ENCODE peak calls at places on chromosome 19, in four cellular contexts. G, L, B and Y are unnamed samples.
A peak's percentile ranks its signal among the peaks of the same experiment; 100 is the strongest.

GRCh38 chr19:41545547-41545946 is 30.4 kb upstream of the CEACAM21 start:
- DNase-seq in L (no peak), G (no peak), B (no peak), Y (no peak)

GRCh38 chr19:16325671-16326400 is 1.2 kb downstream of the KLF2 start:
- DNase-seq in G (no peak), B (no peak), L (no peak), Y (peak; percentile 79)

GRCh38 chr19:7349961-7350711 is 1.4 kb downstream of the ARHGEF18 start:
- DNase-seq in L (no peak), G (no peak), B (no peak), Y (no peak)

GRCh38 chr19:44643605-44644390 is at the start of gene PVR:
- DNase-seq in B (peak; percentile 50), L (no peak), G (peak; percentile 58), Y (peak; percentile 61)

GRCh38 chr19:29285878-29286277 is 72.9 kb upstream of the UQCRFS1 start:
- DNase-seq in G (peak; percentile 16), L (no peak), B (no peak), Y (peak; percentile 71)

GRCh38 chr19:4676955-4677731 is 7.0 kb upstream of the MYDGF start:
- DNase-seq in L (no peak), G (peak; percentile 89), B (peak; percentile 69), Y (peak; percentile 87)

GRCh38 chr19:28045621-28046020 is 1167.3 kb downstream of the UQCRFS1 start:
- DNase-seq in G (no peak), L (no peak), B (no peak), Y (no peak)

GRCh38 chr19:3250675-3251074 is 26.2 kb downstream of the CELF5 start:
- DNase-seq in B (peak; percentile 13), G (peak; percentile 64), L (no peak), Y (peak; percentile 45)

GRCh38 chr19:52211203-52211602 is 21.4 kb downstream of the PPP2R1A start:
- DNase-seq in L (no peak), B (no peak), G (no peak), Y (no peak)

GRCh38 chr19:3679581-3679980 is 20.7 kb downstream of the PIP5K1C start:
- DNase-seq in G (no peak), B (no peak), L (no peak), Y (no peak)

GRCh38 chr19:58362272-58362994 is at the start of gene ZNF497:
- DNase-seq in B (peak; percentile 91), G (peak; percentile 98), L (peak; percentile 86), Y (peak; percentile 98)

GRCh38 chr19:2089001-2089711 is 7.0 kb downstream of the MOB3A start:
- DNase-seq in B (no peak), G (no peak), L (peak; percentile 78), Y (no peak)

GRCh38 chr19:35585844-35586243 is at the start of gene PMIS2:
- DNase-seq in B (no peak), G (peak; percentile 75), L (no peak), Y (peak; percentile 75)

GRCh38 chr19:57615346-57615745 is 1.3 kb downstream of the ZNF134 start:
- DNase-seq in L (no peak), B (no peak), G (no peak), Y (no peak)

GRCh38 chr19:34094960-34095359 is 77.3 kb upstream of the LSM14A start:
- DNase-seq in B (no peak), L (no peak), G (no peak), Y (no peak)

GRCh38 chr19:6318772-6319171 is 14.6 kb downstream of the ACER1 start:
- DNase-seq in G (no peak), L (no peak), B (no peak), Y (no peak)
- TF ChIP-seq ETV6 in G (no peak), L (no peak), B (no peak), Y (no peak)

GRCh38 chr19:821976-822773 is 420 bp upstream of the PLPPR3 start:
- DNase-seq in B (no peak), G (no peak), L (no peak), Y (peak; percentile 63)
- TF ChIP-seq ATF3 in B (no peak), G (no peak), L (no peak), Y (no peak)

GRCh38 chr19:18788782-18789421 is 2.2 kb downstream of the COMP start:
- DNase-seq in B (no peak), G (no peak), L (no peak), Y (peak; percentile 40)

GRCh38 chr19:18789883-18790565 is 1.1 kb downstream of the COMP start:
- DNase-seq in L (no peak), G (peak; percentile 70), B (no peak), Y (peak; percentile 76)

GRCh38 chr19:18789422-18789832 is 1.7 kb downstream of the COMP start:
- DNase-seq in G (no peak), L (no peak), B (no peak), Y (no peak)

GRCh38 chr19:18791315-18791678 is 192 bp upstream of the COMP start:
- DNase-seq in B (no peak), L (no peak), G (no peak), Y (no peak)

DNA sequence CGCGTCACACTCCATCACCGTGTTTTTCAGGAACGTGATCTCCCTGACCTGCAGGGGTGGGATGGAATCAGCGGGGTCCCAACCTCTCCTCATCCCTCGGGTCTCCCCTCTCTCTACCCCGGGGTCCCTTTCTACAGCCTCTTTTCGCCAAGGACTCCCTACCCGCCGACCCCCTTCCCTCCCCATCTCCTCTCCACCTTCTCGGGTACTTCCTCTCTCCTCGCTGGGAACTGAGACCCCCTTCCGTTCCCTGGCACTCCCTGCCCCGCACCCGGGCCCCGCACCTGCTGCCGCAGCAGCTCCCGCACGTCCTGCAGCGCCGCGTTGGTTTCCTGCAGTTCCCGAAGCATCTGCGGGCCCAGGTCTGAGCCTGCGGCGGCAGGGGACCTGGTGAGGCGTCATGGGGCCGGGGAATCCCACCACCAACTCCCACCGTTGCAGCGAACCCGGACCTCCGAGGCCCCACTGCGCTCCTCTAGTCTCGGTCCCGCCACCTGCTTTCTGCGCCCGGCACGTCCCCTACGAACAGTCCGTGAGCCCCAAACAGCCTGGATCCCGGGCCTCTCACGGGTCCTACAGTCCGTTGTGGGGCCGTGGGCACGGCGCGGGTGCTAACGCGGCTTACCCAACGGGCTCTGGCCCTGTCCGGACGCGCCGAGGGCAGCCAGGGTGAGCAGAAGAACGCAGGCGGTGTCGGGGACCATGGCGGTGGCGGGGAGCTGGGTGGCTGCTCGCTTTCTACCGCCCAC is at the start of gene COMP:
- DNase-seq in B (no peak), L (no peak), G (no peak), Y (peak; percentile 34)
- TF ChIP-seq NR2C2 in B (no peak), L (no peak), G (no peak), Y (no peak)

DNA sequence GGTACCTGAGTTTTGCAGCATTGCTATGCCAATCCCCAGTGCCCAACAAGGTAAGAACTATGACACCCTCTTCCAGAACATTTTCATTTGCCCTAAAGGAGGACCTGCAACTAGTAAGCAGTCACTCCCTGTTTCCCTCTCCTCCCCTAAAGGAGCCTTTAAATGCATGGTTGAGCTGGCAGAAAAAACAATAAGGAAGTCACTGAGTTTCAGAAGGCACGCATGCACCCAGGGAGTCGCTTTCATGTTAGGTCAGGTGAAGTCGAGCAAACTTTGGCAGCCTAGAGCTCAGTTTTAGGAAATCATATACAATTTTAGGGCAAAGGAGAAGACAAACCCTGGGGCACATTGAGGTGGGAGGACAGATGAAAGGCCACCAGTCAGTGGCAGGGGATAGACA is 11.8 kb downstream of the NLRP11 start:
- DNase-seq in B (no peak), L (no peak), G (no peak), Y (no peak)
- TF ChIP-seq ETV6 in B (no peak), L (no peak), G (no peak), Y (no peak)

GRCh38 chr19:14497347-14497921 is 1.5 kb upstream of the GIPC1 start:
- DNase-seq in G (peak; percentile 69), B (peak; percentile 74), L (no peak), Y (no peak)
- TF ChIP-seq ATF3 in G (no peak), B (no peak), L (no peak), Y (no peak)

DNA sequence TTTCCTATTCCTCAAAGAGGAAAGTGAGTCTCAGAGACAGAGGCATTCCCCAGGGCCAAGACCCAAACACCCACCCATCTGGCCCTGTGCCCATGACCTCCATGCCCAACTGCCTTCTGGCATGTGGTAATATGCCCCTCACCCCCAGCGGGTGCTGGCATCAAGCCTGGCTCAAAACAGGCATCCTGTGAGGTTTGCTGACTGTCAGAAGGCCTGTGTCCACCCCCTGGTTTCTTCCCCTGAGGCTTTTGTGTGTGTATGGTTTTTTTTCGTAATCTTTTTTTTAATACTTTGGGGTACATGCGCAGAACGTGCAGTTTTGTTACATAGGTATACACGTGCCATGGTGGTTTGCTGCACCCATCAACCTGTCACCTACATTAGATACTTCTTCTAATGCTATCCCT is 7.6 kb upstream of the KANK2 start:
- DNase-seq in B (no peak), G (no peak), L (peak; percentile 26), Y (no peak)
- TF ChIP-seq NR2C2 in B (no peak), G (no peak), L (no peak), Y (no peak)

DNA sequence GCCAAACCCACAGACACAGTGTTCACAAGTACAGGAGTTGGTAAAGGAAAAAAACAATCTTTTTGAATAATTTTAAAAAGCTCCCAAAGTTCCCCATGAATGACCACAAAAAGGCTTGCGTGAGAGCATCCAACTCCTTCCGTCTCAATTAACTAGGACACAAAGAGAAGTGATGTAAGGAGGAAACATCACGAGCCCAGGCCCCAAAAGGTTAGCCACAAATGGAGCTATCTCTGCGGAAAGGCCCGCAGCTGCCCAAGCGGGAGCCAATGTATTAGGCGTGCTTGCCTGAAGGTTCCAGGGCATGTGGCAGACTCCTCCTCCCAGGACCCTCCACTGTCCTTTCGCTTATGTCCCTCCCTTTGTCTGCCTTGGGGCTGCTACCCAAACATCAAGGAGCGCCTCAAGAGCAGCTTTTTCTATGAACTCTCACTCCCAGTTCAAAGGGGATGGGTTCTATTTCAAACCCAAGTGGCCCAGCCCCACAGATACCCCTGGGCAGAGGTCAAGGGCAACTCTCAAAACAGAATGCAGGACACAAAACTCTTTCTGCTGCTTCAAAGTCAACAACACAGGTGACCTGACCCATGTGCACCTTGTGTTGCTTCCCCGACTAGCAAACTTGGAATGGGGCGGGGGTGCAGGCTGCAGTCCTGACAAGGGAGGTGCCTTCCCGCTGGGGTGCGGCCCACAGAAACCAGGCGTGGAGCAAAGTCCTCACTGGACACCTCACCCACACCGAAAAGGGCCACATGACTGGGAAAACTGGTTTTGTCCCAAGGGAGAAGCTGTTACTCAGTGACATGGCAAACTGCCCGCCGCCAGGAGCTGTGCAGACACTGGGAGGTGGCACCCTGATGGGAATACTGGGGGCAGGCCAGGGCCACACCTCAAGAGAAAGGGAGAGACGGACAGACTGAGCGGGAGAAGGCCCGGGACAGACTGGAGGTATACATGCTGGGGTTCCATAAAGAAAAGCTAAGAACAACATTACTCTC is 17.6 kb downstream of the ZC3H4 start:
- DNase-seq in L (no peak), B (peak; percentile 97), G (no peak), Y (no peak)
- TF ChIP-seq ETV6 in L (no peak), B (peak; percentile 57), G (no peak), Y (no peak)